ENCODE peak calls at places on chromosomes 7 and 10, in seven cellular contexts. Q is HuH-7, U is ELF-1, Y is AG09309, V is NCI-H1694 treated with DMSO at 0.1 percent for 48 hours, I is dermis blood vessel endothelial cell, X is Right ventricle myocardium superior. Z is an unnamed sample.

GRCh38 chr10:7301039-7301768 is 109.6 kb downstream of the SFMBT2 start:
- DNase-seq in Y (no peak), U (peak; percentile 59), V (no peak), I (no peak), X (peak; percentile 42), Q (peak; percentile 33), Z (no peak)

GRCh38 chr7:38186593-38187314 is 8.7 kb downstream of the STARD3NL start:
- DNase-seq in X (no peak), Q (no peak), I (no peak), U (no peak), V (no peak), Y (no peak), Z (no peak)

GRCh38 chr10:24910574-24910973 is 41.8 kb downstream of the PRTFDC1 start:
- DNase-seq in Y (no peak), I (no peak), X (no peak), Q (no peak), U (no peak), V (no peak), Z (no peak)

GRCh38 chr10:131109746-131110145 is 201.8 kb downstream of the TCERG1L start:
- DNase-seq in Q (no peak), Y (no peak), U (no peak), V (no peak), I (no peak), X (no peak), Z (peak; percentile 67)

GRCh38 chr10:113488186-113488585 is 64.7 kb upstream of the HABP2 start:
- DNase-seq in Y (no peak), U (no peak), X (no peak), I (no peak), Q (no peak), V (no peak), Z (no peak)

GRCh38 chr10:133355991-133356390 is 1.8 kb downstream of the FUOM start:
- DNase-seq in U (no peak), I (no peak), Q (no peak), X (peak; percentile 32), V (no peak), Y (no peak), Z (no peak)

GRCh38 chr10:30270247-30270646 is 78.8 kb downstream of the MTPAP start:
- DNase-seq in Y (no peak), Q (no peak), X (no peak), U (no peak), V (peak; percentile 19), I (peak; percentile 21), Z (no peak)

GRCh38 chr7:35003679-35004278 is 33.5 kb downstream of the DPY19L1 start:
- DNase-seq in X (no peak), U (peak; percentile 81), Q (peak; percentile 12), I (peak; percentile 69), Y (peak; percentile 32), V (no peak), Z (peak; percentile 80)

GRCh38 chr10:32957341-32958084 is 517 bp downstream of the ITGB1 start:
- DNase-seq in X (peak; percentile 81), Q (peak; percentile 71), Y (no peak), U (peak; percentile 68), I (peak; percentile 56), V (no peak), Z (peak; percentile 90)

GRCh38 chr10:5461201-5461585 is 38.2 kb downstream of the CALML5 start:
- DNase-seq in U (no peak), V (no peak), Y (no peak), X (no peak), Q (no peak), I (no peak), Z (no peak)

GRCh38 chr7:128904381-128905197 is 5.9 kb downstream of the KCP start:
- DNase-seq in U (no peak), Y (no peak), Q (peak; percentile 74), V (peak; percentile 60), X (peak; percentile 30), I (peak; percentile 74), Z (no peak)

GRCh38 chr7:99624487-99624886 is 7.7 kb downstream of the ZSCAN25 start:
- DNase-seq in V (no peak), I (no peak), U (no peak), Y (no peak), X (no peak), Q (no peak), Z (no peak)

GRCh38 chr7:101678713-101679112 is 49.6 kb upstream of the MYL10 start:
- DNase-seq in U (no peak), I (no peak), V (no peak), Y (peak; percentile 42), Q (no peak), X (no peak), Z (no peak)

Z was measured in kidney.